ENCODE peak calls at places on chromosome X, in six cellular contexts. One of them, this sample, is unnamed.

GRCh38 chrX:97320305-97320704 is 436.6 kb downstream of the RPA4 start:
- DNase-seq in GM12878: no peak
- DNase-seq in K562: no peak
- DNase-seq in HepG2: no peak
- DNase-seq in GM12892: no peak
- DNase-seq in H1: no peak
- DNase-seq in this sample: no peak

GRCh38 chrX:71163010-71163409 is 18.4 kb downstream of the NLGN3 start:
- DNase-seq in GM12878: no peak
- DNase-seq in K562: no peak
- DNase-seq in HepG2: no peak
- DNase-seq in H1: no peak
- DNase-seq in GM12892: no peak
- DNase-seq in this sample: no peak

GRCh38 chrX:115350696-115351408 is 61.3 kb downstream of the LUZP4 start:
- DNase-seq in K562: no peak
- DNase-seq in HepG2: no peak
- DNase-seq in GM12878: no peak
- DNase-seq in H1: no peak
- DNase-seq in GM12892: no peak
- DNase-seq in this sample: no peak

GRCh38 chrX:103063191-103063845 is 653 bp downstream of the BEX1 start:
- DNase-seq in GM12892: no peak
- DNase-seq in K562: no peak
- DNase-seq in GM12878: no peak
- DNase-seq in HepG2: peak
- DNase-seq in H1: peak
- DNase-seq in this sample: no peak

GRCh38 chrX:68684291-68684918 is 36.9 kb downstream of the STARD8 start:
- DNase-seq in GM12892: no peak
- DNase-seq in GM12878: no peak
- DNase-seq in H1: peak
- DNase-seq in K562: peak
- DNase-seq in HepG2: no peak
- DNase-seq in this sample: no peak

GRCh38 chrX:145848451-145848850 is 30.8 kb downstream of the SLITRK2 start:
- DNase-seq in GM12892: no peak
- DNase-seq in HepG2: no peak
- DNase-seq in K562: no peak
- DNase-seq in GM12878: no peak
- DNase-seq in H1: no peak
- DNase-seq in this sample: no peak

GRCh38 chrX:64792598-64793337 is 183.5 kb downstream of the ZC4H2 start:
- DNase-seq in GM12878: no peak
- DNase-seq in K562: no peak
- DNase-seq in HepG2: no peak
- DNase-seq in GM12892: no peak
- DNase-seq in H1: peak
- DNase-seq in this sample: no peak

GRCh38 chrX:105299286-105299685 is 78.8 kb upstream of the TEX13A start:
- DNase-seq in GM12892: no peak
- DNase-seq in K562: no peak
- DNase-seq in HepG2: no peak
- DNase-seq in H1: no peak
- DNase-seq in GM12878: no peak
- DNase-seq in this sample: no peak

GRCh38 chrX:115689931-115690330 is 129.0 kb downstream of the PLS3 start:
- DNase-seq in GM12892: no peak
- DNase-seq in GM12878: no peak
- DNase-seq in H1: no peak
- DNase-seq in HepG2: no peak
- DNase-seq in K562: no peak
- DNase-seq in this sample: no peak

GRCh38 chrX:56802921-56803848 is 74.1 kb downstream of the NBDY start:
- DNase-seq in H1: peak
- DNase-seq in HepG2: peak
- DNase-seq in GM12878: peak
- DNase-seq in K562: peak
- DNase-seq in GM12892: no peak
- DNase-seq in this sample: no peak

GRCh38 chrX:2710496-2710895 is 19.4 kb downstream of the CD99 start:
- DNase-seq in HepG2: no peak
- DNase-seq in GM12878: no peak
- DNase-seq in GM12892: no peak
- DNase-seq in H1: no peak
- DNase-seq in K562: no peak
- DNase-seq in this sample: no peak

GRCh38 chrX:110143454-110144210 is 140.7 kb downstream of the TMEM164 start:
- DNase-seq in K562: no peak
- DNase-seq in GM12878: no peak
- DNase-seq in H1: no peak
- DNase-seq in GM12892: no peak
- DNase-seq in HepG2: no peak
- DNase-seq in this sample: no peak

GRCh38 chrX:109374276-109374960 is 107.5 kb downstream of the GUCY2F start:
- DNase-seq in GM12892: no peak
- DNase-seq in H1: no peak
- DNase-seq in K562: no peak
- DNase-seq in GM12878: no peak
- DNase-seq in HepG2: no peak
- DNase-seq in this sample: no peak

GRCh38 chrX:140440891-140441290 is 64.0 kb downstream of the SOX3 start:
- DNase-seq in K562: no peak
- DNase-seq in GM12878: no peak
- DNase-seq in H1: no peak
- DNase-seq in GM12892: no peak
- DNase-seq in HepG2: no peak
- DNase-seq in this sample: no peak

GRCh38 chrX:118346258-118347094 is 570 bp downstream of the WDR44 start:
- DNase-seq in H1: no peak
- DNase-seq in GM12892: no peak
- DNase-seq in HepG2: peak
- DNase-seq in GM12878: no peak
- DNase-seq in K562: peak
- DNase-seq in this sample: no peak

GRCh38 chrX:37830371-37830770 is 17.0 kb downstream of the DYNLT3 start:
- DNase-seq in K562: no peak
- DNase-seq in GM12878: no peak
- DNase-seq in HepG2: no peak
- DNase-seq in GM12892: no peak
- DNase-seq in H1: no peak
- DNase-seq in this sample: no peak

GRCh38 chrX:145687707-145688106 is 129.9 kb upstream of the SLITRK2 start:
- DNase-seq in GM12892: no peak
- DNase-seq in HepG2: no peak
- DNase-seq in GM12878: no peak
- DNase-seq in H1: no peak
- DNase-seq in K562: no peak
- DNase-seq in this sample: no peak

GRCh38 chrX:53223068-53223693 is 1.8 kb downstream of the KDM5C start:
- DNase-seq in GM12878: no peak
- DNase-seq in K562: no peak
- DNase-seq in H1: no peak
- DNase-seq in HepG2: no peak
- DNase-seq in GM12892: no peak
- DNase-seq in this sample: no peak

GRCh38 chrX:131830400-131831184 is 192.5 kb upstream of the STK26 start:
- DNase-seq in GM12892: no peak
- DNase-seq in H1: peak
- DNase-seq in HepG2: peak
- DNase-seq in GM12878: peak
- DNase-seq in K562: peak
- DNase-seq in this sample: no peak

GRCh38 chrX:1468250-1468772 is 15.6 kb upstream of the ASMTL start:
- DNase-seq in GM12878: peak
- DNase-seq in H1: peak
- DNase-seq in HepG2: no peak
- DNase-seq in K562: no peak
- DNase-seq in GM12892: peak
- DNase-seq in this sample: peak

GRCh38 chrX:84320606-84321005 is 132.6 kb upstream of the RPS6KA6 start:
- DNase-seq in GM12878: no peak
- DNase-seq in GM12892: no peak
- DNase-seq in HepG2: no peak
- DNase-seq in K562: no peak
- DNase-seq in H1: no peak
- DNase-seq in this sample: no peak

DNA sequence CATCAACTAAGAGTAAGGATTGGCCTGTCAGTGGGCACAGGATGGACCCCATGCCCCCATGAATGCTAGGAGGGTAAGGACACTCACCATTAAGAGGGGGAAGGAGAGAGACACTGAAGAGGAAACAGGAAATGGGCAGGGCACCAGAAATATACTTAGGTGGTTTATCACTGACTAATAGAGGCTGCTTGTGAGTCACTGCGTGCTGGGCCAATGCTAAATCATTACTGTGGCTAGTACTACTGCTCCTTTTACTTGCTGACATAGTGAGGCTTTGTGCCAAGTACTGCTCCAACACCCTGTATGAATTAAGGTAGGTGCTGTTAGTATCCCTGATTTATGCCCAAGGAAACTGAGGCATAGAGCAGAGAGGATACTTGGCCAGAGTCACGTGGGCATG is 130.4 kb upstream of the FRMPD4 start:
- DNase-seq in H1: no peak
- DNase-seq in GM12892: no peak
- DNase-seq in K562: no peak
- DNase-seq in GM12878: no peak
- DNase-seq in HepG2: no peak
- DNase-seq in this sample: no peak
- TF ChIP-seq POLR2AphosphoS5 in H1: no peak
- TF ChIP-seq POLR2AphosphoS5 in GM12892: no peak
- TF ChIP-seq POLR2AphosphoS5 in K562: no peak
- TF ChIP-seq POLR2AphosphoS5 in GM12878: no peak
- TF ChIP-seq POLR2AphosphoS5 in HepG2: no peak
- TF ChIP-seq POLR2AphosphoS5 in this sample: no peak

DNA sequence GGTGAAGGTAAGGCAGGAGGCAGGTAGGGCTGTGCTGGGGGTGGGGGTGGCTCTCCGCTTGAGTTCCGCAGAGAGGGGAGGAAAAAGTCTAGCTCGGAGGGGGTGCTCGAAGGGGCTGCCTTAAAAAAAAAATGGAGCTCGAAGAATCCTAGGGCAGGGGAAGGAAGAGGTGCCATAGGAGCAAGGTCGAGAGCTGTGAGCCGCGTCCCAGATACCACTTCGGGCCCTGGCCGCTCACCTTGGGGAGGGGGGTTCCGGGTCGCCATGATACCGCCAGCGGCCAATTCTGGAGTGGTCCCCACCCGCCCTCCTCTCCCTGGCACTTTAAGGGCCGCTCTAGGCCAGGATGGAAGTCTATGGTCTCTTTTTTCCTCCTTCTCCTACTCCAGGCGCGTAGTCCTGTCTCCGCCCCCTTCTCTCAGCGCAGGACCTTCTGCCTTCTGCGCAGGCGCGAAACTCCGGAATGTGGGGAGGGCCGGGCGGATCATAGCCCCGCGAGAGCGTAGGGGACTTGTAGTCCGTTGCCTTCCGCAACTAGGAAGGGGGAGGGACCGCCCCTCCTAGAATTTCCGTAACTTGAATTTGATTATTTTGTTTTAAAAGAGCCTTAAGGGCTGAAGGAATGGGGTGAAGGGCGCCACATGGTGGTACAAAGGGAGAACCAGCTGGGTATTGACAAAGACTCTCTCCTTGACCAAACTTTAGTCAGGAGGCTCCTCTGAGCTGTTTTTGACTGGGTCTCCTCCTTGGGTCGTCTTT is at the start of gene FUNDC1:
- DNase-seq in GM12892: peak
- DNase-seq in H1: peak
- DNase-seq in K562: peak
- DNase-seq in GM12878: peak
- DNase-seq in HepG2: peak
- DNase-seq in this sample: peak
- TF ChIP-seq POLR2A in GM12892: peak
- TF ChIP-seq POLR2A in H1: peak
- TF ChIP-seq POLR2A in K562: peak
- TF ChIP-seq POLR2A in GM12878: peak
- TF ChIP-seq POLR2A in HepG2: peak
- TF ChIP-seq POLR2A in this sample: peak

GRCh38 chrX:51182545-51182944 is 150.1 kb upstream of the NUDT10 start:
- DNase-seq in GM12892: no peak
- DNase-seq in GM12878: no peak
- DNase-seq in K562: no peak
- DNase-seq in H1: no peak
- DNase-seq in HepG2: no peak
- DNase-seq in this sample: no peak
- TF ChIP-seq TAF1 in GM12892: no peak
- TF ChIP-seq TAF1 in GM12878: no peak
- TF ChIP-seq TAF1 in K562: no peak
- TF ChIP-seq TAF1 in H1: no peak
- TF ChIP-seq TAF1 in HepG2: no peak
- TF ChIP-seq TAF1 in this sample: no peak

DNA sequence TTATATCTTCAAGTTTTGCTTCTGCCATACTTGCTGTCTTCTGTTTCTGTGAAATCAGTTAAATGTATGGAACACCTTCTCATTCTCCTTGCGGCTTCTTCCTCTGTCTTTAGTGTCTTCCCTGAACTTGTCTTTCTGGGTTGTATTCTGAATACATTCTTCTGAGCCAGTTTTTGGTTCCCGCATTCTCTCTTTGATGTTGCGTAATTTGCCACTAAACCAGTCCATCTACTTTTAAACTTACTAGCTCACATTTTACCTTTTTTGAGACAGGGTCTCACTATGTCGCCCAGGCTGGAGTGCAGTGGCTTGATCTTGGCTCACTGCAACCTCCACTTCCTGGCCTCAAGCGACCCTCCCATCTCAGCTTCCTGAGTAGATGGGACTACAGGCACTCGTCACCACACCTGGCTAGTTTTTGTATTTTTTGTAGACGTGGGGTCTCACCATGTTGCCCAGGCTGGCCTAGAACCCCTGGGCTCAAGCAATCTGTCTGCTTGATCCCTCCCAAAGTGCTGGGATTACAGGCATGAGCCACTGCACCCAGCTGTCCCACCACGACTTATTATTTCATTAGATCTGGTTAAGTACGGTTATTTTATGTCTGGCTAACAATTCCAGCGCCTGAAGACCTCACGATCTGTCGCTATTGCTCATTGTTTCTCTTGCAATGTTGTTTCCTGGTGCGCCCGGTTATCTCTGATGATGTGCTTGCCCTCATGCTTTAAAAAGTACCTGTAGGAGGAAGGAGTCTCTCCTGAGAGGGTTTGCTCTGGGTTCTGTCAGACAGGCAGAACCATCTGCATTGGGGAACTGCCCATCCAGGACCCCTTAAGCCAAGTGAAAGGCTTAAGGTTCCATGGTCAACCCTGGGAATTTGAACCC is 9.8 kb upstream of the FAM3A start:
- DNase-seq in K562: no peak
- DNase-seq in GM12892: no peak
- DNase-seq in GM12878: no peak
- DNase-seq in HepG2: no peak
- DNase-seq in H1: no peak
- DNase-seq in this sample: no peak
- TF ChIP-seq POLR2AphosphoS5 in K562: no peak
- TF ChIP-seq POLR2AphosphoS5 in GM12892: no peak
- TF ChIP-seq POLR2AphosphoS5 in GM12878: no peak
- TF ChIP-seq POLR2AphosphoS5 in HepG2: no peak
- TF ChIP-seq POLR2AphosphoS5 in H1: no peak
- TF ChIP-seq POLR2AphosphoS5 in this sample: no peak

GRCh38 chrX:72181178-72182125 is at the start of gene PIN4:
- DNase-seq in H1: peak
- DNase-seq in GM12892: peak
- DNase-seq in K562: peak
- DNase-seq in GM12878: peak
- DNase-seq in HepG2: peak
- DNase-seq in this sample: peak
- TF ChIP-seq POLR2A in H1: peak
- TF ChIP-seq POLR2A in GM12892: peak
- TF ChIP-seq POLR2A in K562: peak
- TF ChIP-seq POLR2A in GM12878: peak
- TF ChIP-seq POLR2A in HepG2: peak
- TF ChIP-seq POLR2A in this sample: no peak

GRCh38 chrX:40423299-40423698 is 157.5 kb upstream of the ATP6AP2 start:
- DNase-seq in H1: no peak
- DNase-seq in K562: no peak
- DNase-seq in GM12878: no peak
- DNase-seq in GM12892: no peak
- DNase-seq in HepG2: no peak
- DNase-seq in this sample: no peak
- TF ChIP-seq TAF1 in H1: no peak
- TF ChIP-seq TAF1 in K562: no peak
- TF ChIP-seq TAF1 in GM12878: no peak
- TF ChIP-seq TAF1 in GM12892: no peak
- TF ChIP-seq TAF1 in HepG2: no peak
- TF ChIP-seq TAF1 in this sample: no peak

This sample was measured in GM12891.